ENCODE peak calls at places on chromosomes 1 and 21, in ten cellular contexts. A, S, Y, T, W, Q, D, O, L and I are unnamed samples.

GRCh38 chr1:211492511-211493132 is 660 bp upstream of the RD3 start:
- DNase-seq in A (no peak), S (no peak), Y (no peak), T (peak), W (no peak), Q (no peak), D (no peak), O (no peak), L (peak), I (no peak)

GRCh38 chr1:119659628-119660027 is 11.6 kb upstream of the ZNF697 start:
- DNase-seq in A (no peak), S (no peak), Y (no peak), T (no peak), W (no peak), Q (no peak), D (no peak), O (no peak), L (peak), I (no peak)

GRCh38 chr1:71184410-71184809 is 103.6 kb upstream of the ZRANB2 start:
- DNase-seq in A (no peak), S (no peak), Y (no peak), T (no peak), W (no peak), Q (no peak), D (no peak), O (no peak), L (no peak), I (no peak)

GRCh38 chr21:32994305-32994704 is 31.4 kb upstream of the OLIG2 start:
- DNase-seq in A (no peak), S (no peak), Y (no peak), T (no peak), W (peak), Q (no peak), D (peak), O (no peak), L (peak), I (no peak)

GRCh38 chr1:31800677-31800967 is 15.2 kb downstream of the SPOCD1 start:
- DNase-seq in A (no peak), S (no peak), Y (no peak), T (no peak), W (no peak), Q (no peak), D (no peak), O (no peak), L (no peak), I (no peak)

GRCh38 chr1:47684518-47684917 is 246.7 kb downstream of the FOXD2 start:
- DNase-seq in A (no peak), S (no peak), Y (no peak), T (no peak), W (no peak), Q (no peak), D (no peak), O (no peak), L (no peak), I (no peak)

GRCh38 chr1:112579801-112580510 is 39.0 kb downstream of the ST7L start:
- DNase-seq in A (no peak), S (no peak), Y (no peak), T (no peak), W (no peak), Q (no peak), D (no peak), O (no peak), L (peak), I (no peak)

GRCh38 chr1:40861227-40862003 is 748 bp downstream of the CITED4 start:
- DNase-seq in A (peak), S (peak), Y (no peak), T (no peak), W (no peak), Q (no peak), D (no peak), O (peak), L (peak), I (peak)

GRCh38 chr1:152623203-152623844 is 421 bp upstream of the LCE3A start:
- DNase-seq in A (no peak), S (no peak), Y (no peak), T (no peak), W (no peak), Q (no peak), D (no peak), O (peak), L (no peak), I (no peak)

GRCh38 chr1:245180496-245180895 is 25.7 kb downstream of the KIF26B start:
- DNase-seq in A (no peak), S (no peak), Y (no peak), T (peak), W (no peak), Q (no peak), D (no peak), O (no peak), L (no peak), I (no peak)

GRCh38 chr1:217274416-217274815 is 356.5 kb downstream of the GPATCH2 start:
- DNase-seq in A (no peak), S (no peak), Y (no peak), T (no peak), W (no peak), Q (no peak), D (no peak), O (no peak), L (peak), I (no peak)

GRCh38 chr1:44842763-44843655 is at the start of gene PTCH2:
- DNase-seq in A (no peak), S (no peak), Y (no peak), T (no peak), W (peak), Q (peak), D (peak), O (peak), L (peak), I (peak)

GRCh38 chr1:8878448-8879347 is at the start of gene ENO1:
- DNase-seq in A (peak), S (peak), Y (peak), T (peak), W (peak), Q (peak), D (peak), O (peak), L (peak), I (peak)

GRCh38 chr1:164725401-164725800 is 166.4 kb downstream of the PBX1 start:
- DNase-seq in A (no peak), S (no peak), Y (no peak), T (no peak), W (no peak), Q (no peak), D (no peak), O (no peak), L (peak), I (no peak)

GRCh38 chr1:117060441-117061317 is 553 bp downstream of the TTF2 start:
- DNase-seq in A (no peak), S (no peak), Y (peak), T (no peak), W (peak), Q (peak), D (no peak), O (peak), L (peak), I (no peak)

GRCh38 chr1:151399890-151400235 is 490 bp downstream of the PSMB4 start:
- DNase-seq in A (no peak), S (no peak), Y (no peak), T (no peak), W (no peak), Q (no peak), D (peak), O (no peak), L (peak), I (no peak)

GRCh38 chr1:93979718-93980319 is 70.6 kb upstream of the GCLM start:
- DNase-seq in A (no peak), S (no peak), Y (no peak), T (no peak), W (no peak), Q (no peak), D (peak), O (peak), L (peak), I (peak)

GRCh38 chr1:3065797-3066196 is 3.2 kb upstream of the PRDM16 start:
- DNase-seq in A (no peak), S (no peak), Y (no peak), T (no peak), W (no peak), Q (no peak), D (no peak), O (no peak), L (no peak), I (no peak)

GRCh38 chr1:215083408-215083961 is 948 bp downstream of the KCNK2 start:
- DNase-seq in A (no peak), S (no peak), Y (no peak), T (no peak), W (peak), Q (no peak), D (peak), O (peak), L (peak), I (peak)

GRCh38 chr1:48931571-48932251 is 155.0 kb upstream of the BEND5 start:
- DNase-seq in A (no peak), S (no peak), Y (no peak), T (no peak), W (no peak), Q (no peak), D (no peak), O (no peak), L (peak), I (no peak)

GRCh38 chr1:70204578-70204977 is 801 bp downstream of the LRRC40 start:
- DNase-seq in A (no peak), S (no peak), Y (no peak), T (no peak), W (no peak), Q (no peak), D (no peak), O (no peak), L (no peak), I (no peak)

GRCh38 chr1:41806472-41807155 is 112.1 kb downstream of the HIVEP3 start:
- DNase-seq in A (peak), S (no peak), Y (no peak), T (no peak), W (no peak), Q (no peak), D (no peak), O (no peak), L (no peak), I (no peak)

GRCh38 chr1:55010887-55011217 is 12.1 kb downstream of the BSND start:
- DNase-seq in A (no peak), S (no peak), Y (no peak), T (no peak), W (no peak), Q (no peak), D (no peak), O (peak), L (no peak), I (no peak)

GRCh38 chr1:230501242-230501641 is 75.1 kb upstream of the PGBD5 start:
- DNase-seq in A (no peak), S (no peak), Y (no peak), T (no peak), W (no peak), Q (no peak), D (no peak), O (no peak), L (no peak), I (no peak)

GRCh38 chr21:42261832-42262200 is 42.9 kb downstream of the ABCG1 start:
- DNase-seq in A (no peak), S (no peak), Y (no peak), T (no peak), W (no peak), Q (peak), D (no peak), O (no peak), L (no peak), I (no peak)

GRCh38 chr1:216447898-216448568 is 24.8 kb upstream of the USH2A start:
- DNase-seq in A (no peak), S (no peak), Y (no peak), T (no peak), W (no peak), Q (peak), D (no peak), O (no peak), L (no peak), I (no peak)

GRCh38 chr21:44295646-44296045 is 4.2 kb upstream of the PFKL start:
- DNase-seq in A (no peak), S (no peak), Y (no peak), T (no peak), W (no peak), Q (no peak), D (no peak), O (no peak), L (no peak), I (peak)

GRCh38 chr1:3556336-3556735 is 55.0 kb downstream of the MEGF6 start:
- DNase-seq in A (no peak), S (no peak), Y (no peak), T (no peak), W (no peak), Q (no peak), D (no peak), O (no peak), L (no peak), I (no peak)

GRCh38 chr1:154865442-154866256 is 4.4 kb downstream of the KCNN3 start:
- DNase-seq in A (no peak), S (no peak), Y (no peak), T (no peak), W (no peak), Q (no peak), D (no peak), O (no peak), L (no peak), I (no peak)